ENCODE peak calls at places on chromosomes 6 and 20, in five cellular contexts. F is sigmoid colon, B is aorta, Y is astrocyte of the spinal cord, E is HCT116. Q is an unnamed sample.

GRCh38 chr6:3312604-3313167 is 53.9 kb downstream of the PSMG4 start:
- DNase-seq in F (peak), B (peak), Y (no peak), E (no peak), Q (no peak)

GRCh38 chr6:85191656-85192055 is 258.2 kb upstream of the NT5E start:
- DNase-seq in F (no peak), B (no peak), Y (peak), E (no peak), Q (no peak)

GRCh38 chr6:33719326-33719987 is 8.0 kb upstream of the UQCC2 start:
- DNase-seq in F (no peak), B (no peak), Y (no peak), E (no peak), Q (no peak)

GRCh38 chr6:44275749-44276648 is 5.7 kb downstream of the TMEM151B start:
- DNase-seq in F (no peak), B (no peak), Y (no peak), E (no peak), Q (no peak)

GRCh38 chr6:132780770-132781371 is 17.6 kb downstream of the SLC18B1 start:
- DNase-seq in F (no peak), B (no peak), Y (peak), E (no peak), Q (no peak)

GRCh38 chr6:135938588-135939215 is 87.2 kb downstream of the PDE7B start:
- DNase-seq in F (no peak), B (no peak), Y (peak), E (no peak), Q (peak)

GRCh38 chr6:128230267-128230989 is 290.0 kb downstream of the PTPRK start:
- DNase-seq in F (no peak), B (no peak), Y (no peak), E (no peak), Q (no peak)

GRCh38 chr6:73519943-73520687 is 717 bp downstream of the EEF1A1 start:
- DNase-seq in F (peak), B (peak), Y (peak), E (no peak), Q (no peak)

GRCh38 chr6:109187399-109188114 is 92.2 kb downstream of the CEP57L1 start:
- DNase-seq in F (peak), B (peak), Y (peak), E (peak), Q (no peak)

GRCh38 chr6:157225575-157225995 is 97.7 kb downstream of the TMEM242 start:
- DNase-seq in F (no peak), B (no peak), Y (no peak), E (no peak), Q (no peak)

GRCh38 chr6:157223486-157223885 is 99.8 kb downstream of the TMEM242 start:
- DNase-seq in F (no peak), B (no peak), Y (no peak), E (no peak), Q (no peak)

GRCh38 chr6:157226026-157226639 is 97.2 kb downstream of the TMEM242 start:
- DNase-seq in F (no peak), B (no peak), Y (no peak), E (no peak), Q (no peak)

GRCh38 chr6:157224178-157224956 is 99.0 kb downstream of the TMEM242 start:
- DNase-seq in F (no peak), B (no peak), Y (no peak), E (no peak), Q (no peak)

GRCh38 chr6:157224957-157225574 is 98.3 kb downstream of the TMEM242 start:
- DNase-seq in F (no peak), B (no peak), Y (no peak), E (no peak), Q (no peak)
- H3K4me3 ChIP-seq in F (no peak), B (no peak), Y (no peak), E (no peak), Q (no peak)

GRCh38 chr20:25539742-25540201 is 45.6 kb downstream of the NINL start:
- DNase-seq in F (no peak), B (no peak), Y (no peak), E (no peak), Q (no peak)
- H3K4me3 ChIP-seq in F (peak), B (peak), Y (no peak), E (no peak), Q (peak)

GRCh38 chr6:56539503-56540105 is 103.1 kb downstream of the DST start:
- DNase-seq in F (no peak), B (no peak), Y (no peak), E (no peak), Q (no peak)
- H3K4me3 ChIP-seq in F (peak), B (peak), Y (peak), E (no peak), Q (no peak)

GRCh38 chr6:27494987-27495385 is 22.1 kb upstream of the ZNF184 start:
- DNase-seq in F (no peak), B (no peak), Y (no peak), E (no peak), Q (no peak)
- H3K4me3 ChIP-seq in F (peak), B (peak), Y (peak), E (no peak), Q (peak)

DNA sequence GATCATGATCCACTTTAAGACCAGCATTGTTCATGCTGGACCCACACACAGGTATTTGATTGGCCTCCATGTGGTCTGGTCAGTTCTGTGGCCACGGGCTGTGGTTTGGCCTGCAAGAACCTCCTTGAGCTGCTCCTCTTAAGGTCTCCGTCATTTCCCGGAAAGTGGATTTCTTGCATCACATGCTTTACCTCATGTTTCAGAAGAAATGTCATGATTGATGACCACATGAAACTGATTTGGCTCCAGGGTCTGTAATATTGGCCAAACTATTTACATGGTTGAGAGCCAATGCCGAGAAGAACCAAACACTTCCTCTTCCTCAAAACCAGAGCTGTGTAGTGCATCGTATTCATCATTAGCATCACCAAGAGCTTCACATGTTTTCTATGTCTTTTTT is 13.2 kb upstream of the RSPH3 start:
- DNase-seq in F (no peak), B (no peak), Y (peak), E (no peak), Q (no peak)
- H3K4me3 ChIP-seq in F (no peak), B (no peak), Y (no peak), E (no peak), Q (no peak)

Q was measured in skeletal muscle cell.